ENCODE peak calls at places on chromosomes 7 and 10, in seven cellular contexts. F, V, C, A, U, Y and N are unnamed samples.

GRCh38 chr7:100363098-100363497 is 5.2 kb downstream of the PILRB start:
- DNase-seq in F (no peak), V (no peak), C (no peak), A (no peak), U (no peak), Y (no peak), N (no peak)

GRCh38 chr7:41599760-41600159 is 103.1 kb downstream of the INHBA start:
- DNase-seq in F (no peak), V (no peak), C (no peak), A (no peak), U (no peak), Y (no peak), N (no peak)

GRCh38 chr10:45461034-45461433 is 87.0 kb downstream of the ALOX5 start:
- DNase-seq in F (no peak), V (no peak), C (peak; percentile 84), A (no peak), U (no peak), Y (no peak), N (no peak)

GRCh38 chr7:29135851-29136250 is 10.5 kb downstream of the CPVL start:
- DNase-seq in F (no peak), V (no peak), C (no peak), A (no peak), U (no peak), Y (no peak), N (no peak)

GRCh38 chr10:8137726-8138125 is 83.2 kb downstream of the GATA3 start:
- DNase-seq in F (no peak), V (no peak), C (no peak), A (no peak), U (no peak), Y (no peak), N (no peak)

GRCh38 chr7:2357165-2357564 is 2.5 kb downstream of the EIF3B start:
- DNase-seq in F (no peak), V (no peak), C (no peak), A (no peak), U (no peak), Y (no peak), N (no peak)

GRCh38 chr10:27998178-27998953 is 513 bp downstream of the ODAD2 start:
- DNase-seq in F (peak; percentile 2), V (no peak), C (no peak), A (no peak), U (peak; percentile 16), Y (no peak), N (peak; percentile 51)

GRCh38 chr10:70271996-70272924 is 11.5 kb downstream of the NPFFR1 start:
- DNase-seq in F (no peak), V (no peak), C (no peak), A (no peak), U (no peak), Y (no peak), N (peak; percentile 62)

GRCh38 chr7:106521115-106521514 is 139.8 kb downstream of the CCDC71L start:
- DNase-seq in F (no peak), V (peak; percentile 16), C (peak; percentile 15), A (no peak), U (no peak), Y (no peak), N (no peak)

GRCh38 chr7:131031100-131031868 is 296.4 kb upstream of the MKLN1 start:
- DNase-seq in F (no peak), V (no peak), C (peak; percentile 52), A (no peak), U (no peak), Y (no peak), N (no peak)

GRCh38 chr7:157928171-157928794 is 591.5 kb downstream of the DNAJB6 start:
- DNase-seq in F (no peak), V (no peak), C (no peak), A (no peak), U (no peak), Y (no peak), N (no peak)